ENCODE peak calls at places on chromosome 1, in nine cellular contexts. O is RPMI7951; T is type B pancreatic cell; S is HTR-8/SVneo; P is right cardiac atrium; C is adrenal gland; Y is osteocyte; X is stimulated activated CD8-positive, alpha-beta memory T cell treated with anti-CD3 and anti-CD28 coated beads, Interleukin-7, amount 100 ng/mL, for 4 hours; G is NCI-H774. B is an unnamed sample.

GRCh38 chr1:17194981-17195528 is 9.9 kb upstream of the PADI1 start:
- DNase-seq in O (no peak), T (peak; percentile 42), S (no peak), P (no peak), C (peak; percentile 17), Y (peak; percentile 64), X (no peak), G (no peak), B (no peak)

GRCh38 chr1:167797005-167797404 is 75.2 kb downstream of the MPZL1 start:
- DNase-seq in O (peak; percentile 89), T (no peak), S (peak; percentile 70), P (peak; percentile 81), C (peak; percentile 92), Y (no peak), X (no peak), G (no peak), B (peak; percentile 66)

GRCh38 chr1:9238134-9238533 is 3.6 kb downstream of the H6PD start:
- DNase-seq in O (no peak), T (no peak), S (no peak), P (no peak), C (no peak), Y (no peak), X (no peak), G (no peak), B (no peak)

GRCh38 chr1:204583909-204584632 is 67.9 kb downstream of the MDM4 start:
- DNase-seq in O (no peak), T (no peak), S (no peak), P (peak; percentile 81), C (peak; percentile 94), Y (no peak), X (no peak), G (peak; percentile 37), B (no peak)

GRCh38 chr1:20052386-20052785 is 17.6 kb upstream of the PLA2G5 start:
- DNase-seq in O (no peak), T (no peak), S (no peak), P (no peak), C (no peak), Y (no peak), X (no peak), G (no peak), B (no peak)

GRCh38 chr1:56415720-56416119 is 163.6 kb downstream of the PLPP3 start:
- DNase-seq in O (no peak), T (no peak), S (no peak), P (no peak), C (no peak), Y (no peak), X (no peak), G (no peak), B (no peak)

GRCh38 chr1:175198332-175198731 is 5.8 kb upstream of the KIAA0040 start:
- DNase-seq in O (no peak), T (no peak), S (no peak), P (no peak), C (no peak), Y (no peak), X (no peak), G (no peak), B (no peak)

GRCh38 chr1:162605225-162605927 is 26.9 kb upstream of the DDR2 start:
- DNase-seq in O (peak; percentile 92), T (no peak), S (peak; percentile 32), P (no peak), C (no peak), Y (no peak), X (no peak), G (no peak), B (peak; percentile 21)

GRCh38 chr1:155196893-155197638 is 10.6 kb downstream of the THBS3 start:
- DNase-seq in O (no peak), T (no peak), S (no peak), P (peak; percentile 73), C (peak; percentile 93), Y (no peak), X (no peak), G (no peak), B (no peak)

GRCh38 chr1:149888160-149888998 is 11.0 kb upstream of the BOLA1 start:
- DNase-seq in O (peak; percentile 92), T (peak; percentile 82), S (peak; percentile 59), P (peak; percentile 91), C (peak; percentile 93), Y (peak; percentile 91), X (peak; percentile 59), G (peak; percentile 70), B (peak; percentile 69)

GRCh38 chr1:223508819-223509218 is 115.6 kb downstream of the CCDC185 start:
- DNase-seq in O (no peak), T (no peak), S (no peak), P (no peak), C (no peak), Y (no peak), X (no peak), G (no peak), B (no peak)

GRCh38 chr1:67832737-67833594 is at the start of gene GNG12:
- DNase-seq in O (peak; percentile 87), T (peak; percentile 76), S (peak; percentile 68), P (peak; percentile 90), C (peak; percentile 82), Y (peak; percentile 92), X (no peak), G (no peak), B (peak; percentile 38)

GRCh38 chr1:110151175-110151715 is 951 bp downstream of the SLC6A17 start:
- DNase-seq in O (no peak), T (no peak), S (no peak), P (no peak), C (no peak), Y (no peak), X (no peak), G (no peak), B (no peak)

GRCh38 chr1:154483941-154484803 is 17.8 kb upstream of the TDRD10 start:
- DNase-seq in O (peak; percentile 58), T (no peak), S (peak; percentile 14), P (no peak), C (peak; percentile 68), Y (no peak), X (no peak), G (no peak), B (peak; percentile 73)

GRCh38 chr1:182246783-182247182 is 144.8 kb downstream of the GLUL start:
- DNase-seq in O (no peak), T (no peak), S (no peak), P (no peak), C (no peak), Y (no peak), X (no peak), G (no peak), B (no peak)

GRCh38 chr1:1175221-1176062 is 1.8 kb downstream of the TTLL10 start:
- DNase-seq in O (no peak), T (no peak), S (no peak), P (peak; percentile 20), C (no peak), Y (no peak), X (no peak), G (peak; percentile 70), B (no peak)

B was measured in retinal pigment epithelial cell.